ENCODE peak calls at places on chromosomes 13 and 19, in six cellular contexts. F is psoas muscle, H is AG10803, B is pancreas, C is tibial nerve, V is retinal pigment epithelial cell. U is an unnamed sample.

GRCh38 chr19:52170863-52171320 is 529 bp downstream of the ZNF836 start:
- DNase-seq in H (no peak), B (peak), C (no peak), F (peak), V (no peak), U (no peak)

GRCh38 chr13:23458972-23459371 is 25.5 kb upstream of the SACS start:
- DNase-seq in B (no peak), V (no peak), C (no peak), H (no peak), F (no peak), U (no peak)

GRCh38 chr19:28289294-28290063 is 923.5 kb downstream of the UQCRFS1 start:
- DNase-seq in H (peak), B (no peak), V (peak), C (no peak), F (no peak), U (no peak)

GRCh38 chr13:72808917-72809500 is 27.1 kb downstream of the PIBF1 start:
- DNase-seq in B (no peak), H (peak), C (no peak), V (no peak), F (no peak), U (no peak)

GRCh38 chr13:46165485-46166220 is 16.3 kb downstream of the LCP1 start:
- DNase-seq in F (no peak), B (no peak), C (no peak), H (no peak), V (no peak), U (no peak)

GRCh38 chr19:11699931-11700794 is 38.6 kb downstream of the ZNF823 start:
- DNase-seq in H (peak), F (no peak), C (peak), B (no peak), V (no peak), U (no peak)

GRCh38 chr19:18202759-18203407 is 959 bp downstream of the RAB3A start:
- DNase-seq in B (peak), C (no peak), F (peak), V (no peak), H (no peak), U (no peak)

GRCh38 chr13:71148391-71148790 is 718.6 kb downstream of the DACH1 start:
- DNase-seq in V (no peak), B (no peak), F (no peak), C (no peak), H (no peak), U (no peak)

GRCh38 chr19:34350161-34350561 is 14.8 kb upstream of the GPI start:
- DNase-seq in C (no peak), V (no peak), F (no peak), B (no peak), H (peak), U (no peak)

GRCh38 chr13:40346592-40346991 is 319.8 kb downstream of the FOXO1 start:
- DNase-seq in B (no peak), V (no peak), H (no peak), F (no peak), C (no peak), U (no peak)

GRCh38 chr19:10644351-10645007 is 9.7 kb upstream of the ILF3 start:
- DNase-seq in F (peak), H (peak), V (no peak), C (peak), B (peak), U (peak)

GRCh38 chr13:64591981-64592380 is 2638.2 kb downstream of the PCDH9 start:
- DNase-seq in H (peak), C (no peak), V (peak), B (no peak), F (no peak), U (no peak)

GRCh38 chr19:29841209-29841558 is 29.4 kb downstream of the CCNE1 start:
- DNase-seq in C (no peak), B (no peak), V (no peak), F (peak), H (no peak), U (no peak)

GRCh38 chr19:51277112-51277511 is 26.2 kb downstream of the SIGLECL1 start:
- DNase-seq in C (no peak), V (no peak), B (no peak), F (no peak), H (no peak), U (no peak)

GRCh38 chr13:75226092-75226491 is 255.9 kb downstream of the TBC1D4 start:
- DNase-seq in C (no peak), F (no peak), B (no peak), H (no peak), V (no peak), U (no peak)

GRCh38 chr13:21529102-21529893 is 70.2 kb upstream of the ZDHHC20 start:
- DNase-seq in V (no peak), C (no peak), B (no peak), H (no peak), F (no peak), U (no peak)

GRCh38 chr13:113034451-113035208 is 65.6 kb downstream of the MCF2L start:
- DNase-seq in B (no peak), C (peak), F (no peak), V (no peak), H (peak), U (peak)

GRCh38 chr19:46429999-46430398 is 1.3 kb upstream of the PNMA8C start:
- DNase-seq in V (no peak), H (no peak), C (no peak), B (no peak), F (no peak), U (no peak)

GRCh38 chr13:55613429-55614187 is 1527.1 kb upstream of the PRR20A start:
- DNase-seq in H (no peak), B (no peak), F (no peak), V (no peak), C (no peak), U (no peak)

GRCh38 chr19:3112375-3113099 is 18.4 kb downstream of the GNA11 start:
- DNase-seq in H (no peak), B (no peak), C (no peak), F (no peak), V (no peak), U (no peak)

GRCh38 chr19:51552996-51553725 is 17.9 kb upstream of the ZNF175 start:
- DNase-seq in C (peak), F (peak), B (peak), V (no peak), H (peak), U (no peak)

GRCh38 chr19:10518444-10519361 is 1.5 kb upstream of the S1PR5 start:
- DNase-seq in B (peak), H (no peak), C (no peak), V (no peak), F (no peak), U (no peak)

GRCh38 chr13:98641075-98641474 is 64.2 kb upstream of the STK24 start:
- DNase-seq in B (no peak), H (no peak), C (no peak), V (no peak), F (no peak), U (no peak)

GRCh38 chr13:50161052-50161451 is 145.8 kb downstream of the KCNRG start:
- DNase-seq in V (no peak), H (peak), F (no peak), B (no peak), C (no peak), U (no peak)

GRCh38 chr19:15161028-15161984 is 39.5 kb downstream of the NOTCH3 start:
- DNase-seq in H (peak), V (no peak), B (no peak), C (no peak), F (no peak), U (no peak)

GRCh38 chr19:43525836-43526771 is 897 bp downstream of the ETHE1 start:
- DNase-seq in V (no peak), H (no peak), C (no peak), F (peak), B (peak), U (no peak)

GRCh38 chr19:39297931-39298634 is 1.9 kb downstream of the IFNL1 start:
- DNase-seq in F (peak), V (no peak), B (no peak), H (no peak), C (no peak), U (no peak)

GRCh38 chr13:97535619-97536018 is 101.7 kb downstream of the RAP2A start:
- DNase-seq in B (no peak), V (no peak), C (no peak), H (peak), F (no peak), U (no peak)

GRCh38 chr19:52665529-52665928 is 27.4 kb upstream of the ZNF83 start:
- DNase-seq in F (no peak), H (no peak), C (no peak), V (peak), B (no peak), U (no peak)

GRCh38 chr13:28636677-28637317 is 22.1 kb upstream of the POMP start:
- DNase-seq in H (peak), B (no peak), F (no peak), V (no peak), C (peak), U (peak)

GRCh38 chr13:97568850-97569249 is 134.9 kb downstream of the RAP2A start:
- DNase-seq in H (no peak), F (no peak), V (peak), B (no peak), C (no peak), U (no peak)

DNA sequence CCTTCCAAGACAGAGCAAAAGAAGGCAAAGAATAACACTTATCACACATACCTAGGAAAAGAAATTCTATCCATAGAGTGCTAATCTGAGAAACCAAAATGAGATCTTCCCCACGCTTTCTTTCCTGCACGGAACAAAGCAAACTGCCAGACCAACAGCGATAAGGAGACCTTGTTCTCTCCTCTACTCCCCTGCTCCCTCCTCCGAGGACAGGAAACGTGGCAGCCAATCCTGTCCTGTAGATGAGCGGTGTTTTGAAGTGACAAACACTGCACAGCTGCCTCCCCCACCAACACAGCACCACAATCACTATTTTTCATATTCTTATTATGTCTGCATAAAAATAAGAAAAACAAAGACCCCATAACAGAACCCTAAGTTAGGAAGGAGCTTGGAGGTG is 113.9 kb upstream of the IRS2 start:
- DNase-seq in C (no peak), V (no peak), F (no peak), H (no peak), B (no peak), U (no peak)
- H3K4me3 ChIP-seq in C (no peak), V (no peak), F (no peak), H (no peak), B (no peak), U (no peak)

DNA sequence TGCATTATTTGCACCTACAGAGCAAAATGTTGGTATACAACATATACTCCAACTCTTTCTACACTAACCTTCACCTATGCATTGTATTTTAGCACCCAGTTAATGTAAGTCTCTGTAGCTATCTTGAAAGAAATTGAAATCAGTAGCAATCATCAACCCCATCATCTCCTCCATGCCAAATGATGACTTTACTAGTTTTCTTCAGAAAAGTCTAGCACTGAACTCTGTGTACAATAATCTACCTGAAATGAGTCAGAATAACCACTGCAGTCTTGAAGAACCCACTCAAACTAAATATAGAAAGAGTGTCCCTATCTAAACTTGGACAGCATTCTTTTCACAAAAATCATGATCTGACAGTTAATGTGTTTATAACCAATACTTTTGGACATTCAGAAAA is 9.8 kb downstream of the IRS2 start:
- DNase-seq in H (no peak), V (no peak), C (no peak), F (no peak), B (no peak), U (no peak)
- H3K4me3 ChIP-seq in H (no peak), V (peak), C (no peak), F (no peak), B (no peak), U (peak)

GRCh38 chr19:47610902-47611301 is 2.0 kb downstream of the BICRA start:
- DNase-seq in H (no peak), B (no peak), F (no peak), C (no peak), V (no peak), U (no peak)
- H3K4me3 ChIP-seq in H (peak), B (no peak), F (peak), C (no peak), V (peak), U (no peak)

DNA sequence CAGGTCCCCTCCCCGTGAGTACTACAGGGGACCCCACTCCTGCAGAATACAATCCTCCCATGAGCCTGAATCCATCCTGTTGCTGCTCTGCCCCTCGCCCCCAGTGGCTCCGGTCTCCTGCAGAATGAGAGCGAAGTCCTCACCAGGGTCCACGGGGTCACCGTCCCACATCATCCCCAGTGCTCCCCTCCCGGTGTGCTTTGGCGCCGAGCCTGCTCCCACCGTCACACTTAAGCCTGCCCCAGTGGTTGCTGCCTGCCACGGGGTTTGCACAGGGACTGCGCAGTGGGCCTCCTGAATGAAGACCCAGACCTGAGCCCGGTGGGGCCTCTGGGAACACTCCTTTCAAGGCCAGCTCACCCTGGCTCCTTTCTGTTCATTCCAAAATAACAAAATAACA is 30.5 kb downstream of the NKPD1 start:
- DNase-seq in H (no peak), F (no peak), B (no peak), C (no peak), V (no peak), U (no peak)
- H3K4me3 ChIP-seq in H (no peak), F (no peak), B (no peak), C (no peak), V (no peak), U (no peak)

DNA sequence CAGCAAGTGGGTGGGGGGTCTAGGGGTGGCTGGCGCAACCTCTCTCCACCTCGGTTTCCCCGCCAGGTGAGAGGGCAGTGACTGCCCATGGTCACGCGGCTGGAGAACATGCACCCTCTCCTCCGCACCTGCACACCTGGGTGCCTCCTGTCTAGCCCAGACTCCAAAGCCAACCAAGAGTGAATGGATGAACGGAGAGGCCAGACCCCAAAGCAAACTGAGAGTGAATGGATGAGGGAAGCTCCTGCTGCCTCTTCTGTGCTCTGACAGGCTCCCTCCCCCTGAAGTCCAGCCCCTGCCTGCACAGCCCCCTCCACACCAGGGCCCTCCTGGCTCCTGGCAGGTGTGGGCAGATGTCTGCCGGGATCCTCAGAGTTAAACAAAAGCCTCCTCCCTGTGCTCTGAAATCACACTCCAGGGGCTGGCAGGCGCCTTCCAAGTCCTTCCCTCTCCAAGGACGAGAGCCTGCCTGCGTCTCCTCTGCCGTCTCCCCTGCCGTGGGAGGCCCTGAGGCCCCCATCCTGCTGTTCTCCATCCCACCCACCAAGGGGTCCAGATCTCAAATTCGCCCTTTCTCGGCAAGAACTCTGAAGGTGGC is 2.2 kb downstream of the SBNO2 start:
- DNase-seq in C (no peak), V (no peak), H (no peak), F (peak), B (peak), U (no peak)
- H3K4me3 ChIP-seq in C (peak), V (peak), H (peak), F (peak), B (no peak), U (peak)

DNA sequence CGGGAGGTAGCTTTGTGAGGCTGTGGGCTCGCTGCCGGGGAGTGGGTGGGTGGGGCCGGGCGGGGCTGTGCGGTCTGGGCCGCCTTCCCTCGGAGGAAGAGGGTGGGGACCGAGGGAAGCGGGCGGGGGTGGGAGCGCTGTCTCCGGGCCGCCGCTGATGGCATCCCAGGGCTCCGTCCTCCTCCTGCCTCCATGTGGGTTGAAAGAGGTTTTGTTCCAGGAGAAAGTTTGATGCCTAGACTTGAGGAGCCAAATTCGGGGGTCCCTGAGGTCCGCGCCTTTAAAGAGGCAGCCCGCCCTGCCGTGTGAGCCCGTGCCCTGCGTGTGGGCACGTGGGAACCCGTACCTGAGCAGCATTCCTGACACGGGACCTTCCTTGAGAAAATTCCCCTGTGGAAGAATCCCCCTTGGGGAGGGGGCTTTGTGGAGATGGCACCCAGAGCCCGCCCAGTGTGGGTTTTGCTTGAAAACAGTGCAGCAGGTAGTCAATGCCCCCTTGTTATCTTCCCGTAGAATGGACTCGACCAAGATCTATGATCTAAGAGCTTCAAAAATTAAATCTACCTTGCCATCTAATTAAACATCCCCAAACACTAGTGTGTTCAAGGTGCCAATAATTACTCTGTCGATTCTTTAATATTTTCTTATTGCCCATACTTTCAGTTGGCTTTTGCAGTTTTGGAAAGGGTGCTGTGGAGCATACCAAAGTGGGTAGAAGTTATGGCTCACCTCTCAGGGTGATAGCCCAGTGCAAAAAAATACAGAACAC is 107.8 kb downstream of the RXFP2 start:
- DNase-seq in B (no peak), H (no peak), C (no peak), F (peak), V (no peak), U (no peak)
- H3K4me3 ChIP-seq in B (peak), H (peak), C (peak), F (peak), V (peak), U (peak)